ENCODE peak calls at places on chromosomes 5 and 9, in nine cellular contexts. U, S, G, D, Q, J, L, Z and H are unnamed samples. For H3K4me1, the result is how much of the 10 kb centered on the place peaks cover.

GRCh38 chr5:135313946-135314345 is 85.1 kb downstream of the MACROH2A1 start:
- DNase-seq in U (no peak), S (no peak), G (no peak), D (no peak), Q (no peak), J (no peak), L (no peak), Z (no peak), H (no peak)

GRCh38 chr9:111482656-111483418 is 1.3 kb downstream of the ECPAS start:
- DNase-seq in U (peak), S (peak), G (peak), D (peak), Q (peak), J (peak), L (peak), Z (peak), H (peak)

GRCh38 chr5:135484563-135485157 is 32.5 kb upstream of the TIFAB start:
- DNase-seq in U (no peak), S (no peak), G (no peak), D (no peak), Q (no peak), J (no peak), L (no peak), Z (no peak), H (no peak)

GRCh38 chr5:136311999-136312398 is 53.3 kb downstream of the TRPC7 start:
- DNase-seq in U (no peak), S (no peak), G (no peak), D (no peak), Q (no peak), J (no peak), L (no peak), Z (no peak), H (no peak)

GRCh38 chr5:160930361-160930760 is 78.3 kb upstream of the ATP10B start:
- DNase-seq in U (no peak), S (peak), G (no peak), D (no peak), Q (no peak), J (no peak), L (no peak), Z (no peak), H (no peak)

GRCh38 chr5:133234911-133235310 is 183.1 kb downstream of the HSPA4 start:
- DNase-seq in U (no peak), S (no peak), G (no peak), D (no peak), Q (no peak), J (no peak), L (no peak), Z (no peak), H (no peak)

GRCh38 chr9:68780735-68781134 is 75.7 kb downstream of the PIP5K1B start:
- DNase-seq in U (no peak), S (peak), G (no peak), D (no peak), Q (no peak), J (no peak), L (no peak), Z (no peak), H (peak)

GRCh38 chr5:180468732-180469585 is 25.2 kb upstream of the CNOT6 start:
- DNase-seq in U (no peak), S (no peak), G (no peak), D (no peak), Q (no peak), J (no peak), L (no peak), Z (no peak), H (no peak)

GRCh38 chr9:12538842-12539584 is 154.2 kb upstream of the TYRP1 start:
- DNase-seq in U (no peak), S (no peak), G (no peak), D (no peak), Q (peak), J (no peak), L (no peak), Z (peak), H (no peak)

GRCh38 chr9:81633952-81634421 is 55.4 kb downstream of the TLE1 start:
- DNase-seq in U (no peak), S (no peak), G (no peak), D (no peak), Q (no peak), J (no peak), L (no peak), Z (peak), H (no peak)

GRCh38 chr5:160743027-160743426 is 109.0 kb downstream of the ATP10B start:
- DNase-seq in U (no peak), S (no peak), G (no peak), D (no peak), Q (no peak), J (no peak), L (no peak), Z (no peak), H (no peak)

GRCh38 chr5:142644640-142645361 is 41.1 kb downstream of the FGF1 start:
- DNase-seq in U (no peak), S (peak), G (peak), D (peak), Q (peak), J (peak), L (peak), Z (no peak), H (no peak)

GRCh38 chr5:135497971-135498661 is 37.6 kb downstream of the NEUROG1 start:
- DNase-seq in U (no peak), S (peak), G (no peak), D (no peak), Q (no peak), J (no peak), L (no peak), Z (no peak), H (no peak)

GRCh38 chr5:159908201-159908940 is 7.9 kb upstream of the ADRA1B start:
- DNase-seq in U (no peak), S (no peak), G (no peak), D (no peak), Q (peak), J (no peak), L (no peak), Z (no peak), H (no peak)

GRCh38 chr5:54514841-54515432 is 2.6 kb upstream of the SNX18 start:
- DNase-seq in U (no peak), S (peak), G (no peak), D (no peak), Q (peak), J (no peak), L (no peak), Z (no peak), H (no peak)

GRCh38 chr5:112757468-112758208 is 20.0 kb downstream of the APC start:
- DNase-seq in U (peak), S (peak), G (no peak), D (peak), Q (peak), J (peak), L (no peak), Z (no peak), H (peak)

GRCh38 chr9:8143677-8144076 is 344.1 kb upstream of the DMAC1 start:
- DNase-seq in U (no peak), S (no peak), G (no peak), D (no peak), Q (no peak), J (no peak), L (no peak), Z (no peak), H (no peak)

GRCh38 chr5:57335092-57335491 is 147.5 kb downstream of the ACTBL2 start:
- DNase-seq in U (no peak), S (peak), G (no peak), D (peak), Q (no peak), J (no peak), L (no peak), Z (no peak), H (no peak)

GRCh38 chr5:59164041-59164830 is 581.4 kb downstream of the RAB3C start:
- DNase-seq in U (no peak), S (peak), G (no peak), D (no peak), Q (no peak), J (no peak), L (no peak), Z (no peak), H (no peak)

GRCh38 chr9:102069969-102070368 is 331.5 kb upstream of the GRIN3A start:
- DNase-seq in U (no peak), S (no peak), G (no peak), D (no peak), Q (peak), J (no peak), L (no peak), Z (no peak), H (no peak)

GRCh38 chr5:958701-959571 is 49.7 kb upstream of the NKD2 start:
- DNase-seq in U (no peak), S (peak), G (peak), D (peak), Q (peak), J (no peak), L (no peak), Z (peak), H (no peak)

GRCh38 chr5:172886974-172887491 is 53.0 kb downstream of the ERGIC1 start:
- DNase-seq in U (peak), S (peak), G (peak), D (no peak), Q (peak), J (peak), L (peak), Z (no peak), H (no peak)

GRCh38 chr5:1763548-1763911 is 36.1 kb downstream of the MRPL36 start:
- DNase-seq in U (peak), S (peak), G (peak), D (peak), Q (peak), J (peak), L (no peak), Z (no peak), H (peak)

GRCh38 chr5:158899792-158900191 is 199.9 kb downstream of the EBF1 start:
- DNase-seq in U (peak), S (peak), G (peak), D (no peak), Q (peak), J (no peak), L (no peak), Z (peak), H (no peak)

GRCh38 chr9:34633851-34634550 is 3.6 kb downstream of the SIGMAR1 start:
- DNase-seq in U (peak), S (peak), G (peak), D (peak), Q (peak), J (peak), L (no peak), Z (no peak), H (peak)

GRCh38 chr9:4980046-4980727 is 4.9 kb upstream of the JAK2 start:
- DNase-seq in U (no peak), S (peak), G (no peak), D (no peak), Q (no peak), J (no peak), L (no peak), Z (no peak), H (no peak)

GRCh38 chr9:131735238-131736181 is 4.4 kb downstream of the RAPGEF1 start:
- DNase-seq in U (no peak), S (peak), G (no peak), D (peak), Q (no peak), J (no peak), L (no peak), Z (no peak), H (no peak)

GRCh38 chr9:93028448-93029006 is 30.0 kb upstream of the SUSD3 start:
- DNase-seq in U (no peak), S (no peak), G (no peak), D (no peak), Q (peak), J (no peak), L (no peak), Z (no peak), H (peak)

GRCh38 chr9:77163889-77164288 is 13.4 kb upstream of the VPS13A start:
- DNase-seq in U (no peak), S (peak), G (no peak), D (no peak), Q (peak), J (no peak), L (no peak), Z (no peak), H (no peak)

GRCh38 chr5:154313360-154314017 is 123.0 kb downstream of the GALNT10 start:
- DNase-seq in U (no peak), S (no peak), G (no peak), D (no peak), Q (no peak), J (no peak), L (no peak), Z (no peak), H (no peak)

GRCh38 chr9:22169732-22170131 is 160.6 kb upstream of the CDKN2B start:
- DNase-seq in U (no peak), S (no peak), G (no peak), D (no peak), Q (no peak), J (no peak), L (no peak), Z (no peak), H (no peak)

GRCh38 chr5:90802695-90803317 is 244.2 kb downstream of the ADGRV1 start:
- DNase-seq in U (no peak), S (peak), G (peak), D (peak), Q (peak), J (peak), L (no peak), Z (no peak), H (peak)

GRCh38 chr9:131773911-131774379 is 34.1 kb upstream of the RAPGEF1 start:
- DNase-seq in U (peak), S (peak), G (peak), D (peak), Q (peak), J (peak), L (no peak), Z (no peak), H (no peak)

DNA sequence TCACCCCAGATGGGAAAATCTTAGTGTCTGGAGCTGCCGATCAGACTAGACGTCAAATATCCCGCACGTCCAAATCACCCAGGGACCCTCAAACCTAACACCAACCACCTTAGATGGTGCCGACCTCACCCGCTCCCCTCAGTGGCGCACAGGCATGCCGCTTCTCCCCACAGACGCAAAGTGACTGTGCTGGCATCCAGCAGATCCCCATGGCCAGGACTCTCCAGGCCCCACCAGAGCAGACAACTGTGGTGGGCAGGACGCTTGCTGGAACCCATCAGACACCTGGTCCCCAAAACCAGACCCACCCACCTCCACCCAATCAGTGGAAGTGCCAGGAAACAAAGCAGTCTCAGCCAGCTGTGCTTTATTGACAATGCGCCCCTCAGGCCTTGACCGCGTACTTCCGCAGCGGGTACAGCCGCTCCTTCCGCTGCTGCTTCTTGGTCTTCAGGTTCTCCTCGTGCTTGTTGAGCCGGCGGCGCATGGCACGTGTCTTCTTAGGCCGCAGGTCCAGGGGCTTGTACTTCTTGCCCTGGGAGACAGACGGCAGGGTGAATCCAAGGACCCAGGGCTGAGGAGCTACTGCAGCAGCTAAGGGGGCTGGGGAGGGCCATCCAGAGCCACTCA is 4.1 kb downstream of the RPL35 start:
- DNase-seq in U (no peak), S (no peak), G (no peak), D (no peak), Q (no peak), J (no peak), L (no peak), Z (peak), H (no peak)
- H3K4me3 ChIP-seq in U (no peak), S (no peak), G (no peak), D (no peak), Q (no peak), J (no peak), L (no peak), Z (no peak), H (no peak)

GRCh38 chr5:115657883-115658233 is 32.0 kb upstream of the TMED7 start:
- DNase-seq in U (no peak), S (peak), G (no peak), D (peak), Q (peak), J (peak), L (no peak), Z (no peak), H (no peak)

GRCh38 chr5:115661156-115661555 is 35.3 kb upstream of the TMED7 start:
- DNase-seq in U (no peak), S (no peak), G (no peak), D (no peak), Q (peak), J (no peak), L (no peak), Z (no peak), H (no peak)

GRCh38 chr5:115656404-115656803 is 30.6 kb upstream of the TMED7 start:
- DNase-seq in U (no peak), S (no peak), G (no peak), D (no peak), Q (no peak), J (no peak), L (no peak), Z (no peak), H (no peak)

GRCh38 chr5:115655994-115656393 is 30.2 kb upstream of the TMED7 start:
- DNase-seq in U (no peak), S (no peak), G (no peak), D (no peak), Q (no peak), J (no peak), L (no peak), Z (no peak), H (no peak)

DNA sequence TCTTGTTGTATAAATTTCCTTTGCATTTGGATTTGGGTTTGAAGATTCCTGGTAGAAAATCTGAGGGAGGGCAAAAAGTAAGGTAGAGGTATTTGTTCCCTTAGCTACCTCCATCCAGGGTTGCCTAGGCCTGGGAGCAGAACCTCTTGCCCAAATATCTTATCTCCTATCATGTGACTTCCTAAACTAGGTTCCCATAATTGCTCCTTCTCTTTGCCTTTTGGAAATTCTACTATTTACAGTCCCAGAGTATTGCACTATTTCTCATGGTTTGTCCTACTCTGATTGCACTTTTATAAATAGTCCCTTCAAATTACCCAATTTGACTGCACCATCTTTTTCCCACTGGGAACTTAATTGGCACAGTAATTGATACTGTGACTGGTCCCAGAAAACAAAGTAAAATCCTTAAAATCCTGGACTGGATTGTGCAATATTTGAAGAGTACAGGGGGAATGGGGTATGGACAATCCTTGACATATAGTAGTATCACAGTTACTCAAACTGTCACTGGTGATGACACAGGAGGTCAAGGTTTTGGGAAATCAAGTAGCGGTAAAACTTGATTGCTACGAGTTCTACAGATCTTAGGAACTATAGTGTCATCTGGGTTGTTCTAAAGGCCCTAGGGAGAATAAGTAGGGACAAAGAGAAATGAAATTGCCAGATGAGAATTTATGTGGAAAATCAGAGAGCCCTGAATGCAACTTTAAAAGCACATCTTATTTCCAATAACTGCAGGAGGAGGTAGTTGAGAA is 31.5 kb upstream of the TMED7 start:
- DNase-seq in U (no peak), S (no peak), G (no peak), D (no peak), Q (no peak), J (no peak), L (no peak), Z (no peak), H (no peak)
- H3K27ac ChIP-seq in U (no peak), S (peak), G (no peak), D (no peak), Q (no peak), J (peak), L (no peak), Z (no peak), H (no peak)

GRCh38 chr9:100600511-100601079 is 22.7 kb downstream of the CAVIN4 start:
- DNase-seq in U (no peak), S (no peak), G (no peak), D (no peak), Q (no peak), J (no peak), L (no peak), Z (no peak), H (no peak)
- H3K4me1 ChIP-seq in U (under half), S (under half), G (under half), D (under half), Q (under half), J (under half), L (under half), Z (under half), H (under half)

GRCh38 chr9:130446111-130446861 is 1.5 kb downstream of the ASS1 start:
- DNase-seq in U (peak), S (peak), G (peak), D (no peak), Q (peak), J (peak), L (peak), Z (peak), H (no peak)

GRCh38 chr9:130448035-130448624 is 3.4 kb downstream of the ASS1 start:
- DNase-seq in U (no peak), S (peak), G (no peak), D (no peak), Q (peak), J (peak), L (no peak), Z (no peak), H (no peak)

GRCh38 chr9:130445268-130445983 is 665 bp downstream of the ASS1 start:
- DNase-seq in U (no peak), S (peak), G (peak), D (peak), Q (peak), J (peak), L (peak), Z (peak), H (no peak)

GRCh38 chr9:130448771-130449170 is 4.0 kb downstream of the ASS1 start:
- DNase-seq in U (no peak), S (no peak), G (no peak), D (no peak), Q (no peak), J (no peak), L (no peak), Z (no peak), H (no peak)

DNA sequence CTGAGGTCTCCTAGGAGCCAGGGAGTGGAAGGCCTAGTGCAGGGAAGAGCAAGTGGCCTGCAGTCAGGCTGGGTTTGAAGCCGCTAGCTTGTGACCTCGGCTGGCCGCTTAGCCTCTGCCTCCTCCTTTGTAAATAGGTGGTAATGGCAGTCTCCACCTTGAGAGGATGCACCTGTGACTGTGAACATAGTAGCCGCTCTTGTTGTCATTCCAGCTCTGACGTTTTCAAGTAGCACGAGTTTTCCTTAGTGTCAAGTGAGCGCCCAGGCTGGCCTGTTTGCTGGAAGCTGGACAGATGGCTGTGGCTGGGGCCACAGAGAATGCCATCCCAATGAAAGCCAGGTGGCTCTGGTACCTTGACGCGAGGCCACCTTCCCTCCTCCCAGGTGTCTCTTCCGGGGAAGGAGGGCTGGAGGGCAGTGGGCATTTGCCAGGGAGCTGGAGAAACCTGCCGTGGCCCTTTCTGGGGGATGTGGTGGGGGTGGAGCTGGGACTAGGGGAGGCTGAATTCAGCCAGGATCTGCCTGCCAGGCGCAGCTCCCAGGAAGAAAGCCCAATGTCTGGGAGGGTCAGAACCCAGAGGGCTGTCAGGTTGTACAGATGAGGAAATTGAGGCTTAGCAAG is 2.5 kb downstream of the ASS1 start:
- DNase-seq in U (no peak), S (no peak), G (no peak), D (no peak), Q (no peak), J (no peak), L (no peak), Z (no peak), H (no peak)
- H3K4me3 ChIP-seq in U (no peak), S (peak), G (no peak), D (no peak), Q (no peak), J (peak), L (no peak), Z (no peak), H (no peak)

GRCh38 chr9:136759001-136759400 is 958 bp upstream of the LCN8 start:
- DNase-seq in U (no peak), S (no peak), G (no peak), D (no peak), Q (no peak), J (no peak), L (no peak), Z (no peak), H (no peak)
- H3K27ac ChIP-seq in U (no peak), S (no peak), G (no peak), D (no peak), Q (no peak), J (no peak), L (no peak), Z (no peak), H (no peak)